ENCODE peak calls at places on chromosome 5, in four cellular contexts. V is HCT116, A is small intestine, H is astrocyte. P is an unnamed sample. For H3K27me3, the result is how much of the 10 kb centered on the place peaks cover.

GRCh38 chr5:157855404-157855994 is 3.4 kb downstream of the CLINT1 start:
- DNase-seq in H (peak), V (peak), A (peak), P (no peak)

GRCh38 chr5:174571662-174572397 is 152.6 kb upstream of the MSX2 start:
- DNase-seq in V (peak), H (peak), A (peak), P (peak)

GRCh38 chr5:168528521-168529360 is at the start of gene FBLL1:
- DNase-seq in H (peak), V (no peak), A (no peak), P (no peak)

GRCh38 chr5:149498724-149499336 is 52.4 kb downstream of the CSNK1A1 start:
- DNase-seq in H (no peak), V (no peak), A (no peak), P (no peak)

GRCh38 chr5:82405618-82406199 is 127.6 kb upstream of the RPS23 start:
- DNase-seq in V (no peak), A (no peak), H (peak), P (no peak)

GRCh38 chr5:155053482-155053881 is 39.9 kb downstream of the KIF4B start:
- DNase-seq in A (no peak), V (no peak), H (no peak), P (no peak)

GRCh38 chr5:141359790-141360426 is at the start of gene PCDHGB2:
- DNase-seq in H (peak), V (peak), A (peak), P (no peak)

GRCh38 chr5:52735139-52735538 is 52.6 kb upstream of the ITGA1 start:
- DNase-seq in A (no peak), H (no peak), V (no peak), P (no peak)

GRCh38 chr5:175464414-175465233 is 13.7 kb upstream of the SFXN1 start:
- DNase-seq in A (peak), V (peak), H (no peak), P (no peak)

GRCh38 chr5:175731172-175731571 is 73.3 kb downstream of the HRH2 start:
- DNase-seq in V (no peak), A (no peak), H (no peak), P (no peak)

GRCh38 chr5:74575741-74576538 is 64.6 kb downstream of the ENC1 start:
- DNase-seq in V (no peak), A (peak), H (peak), P (no peak)

GRCh38 chr5:42005561-42006153 is 80.6 kb downstream of the FBXO4 start:
- DNase-seq in V (peak), H (peak), A (peak), P (no peak)

GRCh38 chr5:148912146-148912545 is 85.7 kb downstream of the ADRB2 start:
- DNase-seq in A (no peak), V (no peak), H (no peak), P (no peak)

GRCh38 chr5:42756630-42757601 is at the start of gene CCDC152:
- DNase-seq in A (no peak), V (no peak), H (peak), P (no peak)

DNA sequence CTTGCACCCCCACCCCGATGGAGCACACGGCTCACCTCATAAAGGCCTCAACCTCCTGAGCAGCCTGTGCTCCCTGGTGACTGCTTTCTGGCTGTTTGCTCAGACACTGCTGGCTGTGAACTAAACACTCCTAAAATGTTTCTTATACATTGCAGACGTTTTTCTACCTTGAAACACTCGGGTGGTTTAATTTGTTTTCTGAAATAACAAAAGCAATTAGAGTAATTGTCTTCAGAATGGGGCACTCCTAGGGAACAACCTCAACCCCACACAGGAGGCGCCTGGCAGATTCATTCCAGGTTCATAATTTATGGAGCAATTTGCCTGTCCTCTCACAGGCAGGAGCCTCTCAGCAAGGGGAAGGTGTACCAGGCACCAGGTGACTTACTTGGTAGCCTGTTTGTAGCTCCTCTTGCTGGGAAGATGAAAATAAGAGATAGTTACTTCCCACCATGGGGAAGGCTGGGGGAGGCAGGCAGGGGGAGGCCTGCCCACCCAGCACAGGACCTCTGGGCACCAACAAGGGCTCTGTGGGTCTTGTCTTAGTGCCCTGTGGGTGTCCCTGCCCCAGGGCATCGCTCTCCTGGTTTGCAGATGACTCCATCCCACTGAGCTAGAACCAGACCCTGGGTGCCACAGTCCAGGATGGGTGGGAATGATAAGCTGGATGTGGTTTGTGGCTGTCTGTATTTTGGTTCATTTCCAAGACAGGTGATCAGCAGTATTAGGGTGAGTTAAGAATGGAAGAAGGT is 144.5 kb downstream of the FSTL4 start:
- DNase-seq in V (no peak), H (no peak), A (no peak), P (no peak)
- H3K27me3 ChIP-seq in V (under half), H (under half), A (under half), P (under half)

DNA sequence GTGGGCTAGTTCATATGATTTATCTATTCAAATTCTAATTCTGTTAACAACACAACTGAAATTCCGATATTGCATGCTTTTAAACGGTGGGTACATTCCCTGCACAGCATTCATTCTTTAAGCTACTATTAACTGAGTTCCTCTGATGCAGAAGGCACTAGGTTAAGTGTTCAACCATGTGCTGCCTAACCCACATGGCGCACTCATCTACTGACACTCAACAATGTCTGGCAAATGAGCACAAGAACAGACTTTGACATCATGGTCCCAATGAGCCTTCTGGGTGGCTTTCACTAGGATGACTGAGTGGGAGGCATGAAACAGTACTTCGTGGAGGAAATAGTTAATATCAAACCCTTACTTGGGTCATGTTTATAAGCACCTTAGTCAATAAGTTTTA is 10.2 kb downstream of the NREP start:
- DNase-seq in A (no peak), H (peak), V (no peak), P (no peak)
- H3K4me3 ChIP-seq in A (no peak), H (no peak), V (no peak), P (no peak)

DNA sequence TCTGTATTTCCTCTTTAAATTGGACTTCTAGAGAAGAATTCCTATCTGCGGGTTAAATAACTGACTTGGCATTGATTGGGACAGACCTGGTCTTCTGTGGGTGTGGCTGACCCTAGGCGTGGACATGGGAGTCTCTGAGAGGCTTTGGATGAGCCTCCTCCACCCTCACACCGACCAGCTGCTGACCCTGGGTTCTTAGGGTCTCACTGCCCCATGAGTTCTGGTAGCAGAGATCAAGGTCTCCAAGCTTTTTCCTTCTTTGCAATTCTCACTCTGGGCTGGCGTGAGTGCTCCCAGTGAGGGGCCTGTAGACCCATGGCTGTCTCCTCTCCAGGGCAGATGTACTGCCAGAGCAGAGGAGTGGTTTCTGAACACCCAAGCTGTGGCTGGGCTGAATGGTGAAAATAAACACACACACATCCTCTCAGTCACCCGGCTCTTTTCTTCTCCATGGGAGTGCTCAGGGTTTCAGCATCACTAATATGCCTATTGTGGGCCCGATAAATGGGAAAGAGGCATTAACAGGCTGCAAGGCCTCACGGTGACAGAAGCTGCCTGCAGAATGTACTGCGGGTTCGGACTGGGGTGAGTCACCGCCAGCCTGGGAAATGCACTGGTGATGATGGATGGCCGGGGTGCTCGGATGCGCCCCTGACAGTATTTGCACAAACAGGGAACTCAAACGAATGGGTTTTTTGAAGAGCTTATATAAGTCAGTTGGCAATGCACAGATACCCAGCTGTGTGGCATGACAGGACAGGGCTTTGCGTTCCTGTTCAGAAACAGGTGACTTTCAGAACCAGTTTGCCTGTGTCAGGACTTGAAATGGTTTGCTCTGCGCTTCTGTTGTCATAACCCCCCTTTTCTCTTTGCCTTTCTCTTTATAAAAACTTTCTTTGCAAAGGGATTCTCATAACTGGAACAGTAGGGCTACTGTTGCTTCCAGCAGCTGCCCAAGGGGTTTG is 41.9 kb upstream of the PITX1 start:
- DNase-seq in A (no peak), V (no peak), H (peak), P (no peak)
- H3K27me3 ChIP-seq in A (under half), V (under half), H (under half), P (under half)

GRCh38 chr5:143245929-143246561 is 157.4 kb downstream of the NR3C1 start:
- DNase-seq in A (peak), V (peak), H (peak), P (no peak)

GRCh38 chr5:143249851-143250250 is 153.6 kb downstream of the NR3C1 start:
- DNase-seq in V (no peak), H (peak), A (no peak), P (no peak)

GRCh38 chr5:143247134-143247815 is 156.2 kb downstream of the NR3C1 start:
- DNase-seq in H (no peak), V (no peak), A (no peak), P (no peak)

GRCh38 chr5:143248822-143249579 is 154.5 kb downstream of the NR3C1 start:
- DNase-seq in A (peak), V (no peak), H (peak), P (no peak)

GRCh38 chr5:143248391-143248790 is 155.1 kb downstream of the NR3C1 start:
- DNase-seq in A (no peak), V (no peak), H (no peak), P (no peak)
- H3K4me3 ChIP-seq in A (no peak), V (no peak), H (no peak), P (no peak)

DNA sequence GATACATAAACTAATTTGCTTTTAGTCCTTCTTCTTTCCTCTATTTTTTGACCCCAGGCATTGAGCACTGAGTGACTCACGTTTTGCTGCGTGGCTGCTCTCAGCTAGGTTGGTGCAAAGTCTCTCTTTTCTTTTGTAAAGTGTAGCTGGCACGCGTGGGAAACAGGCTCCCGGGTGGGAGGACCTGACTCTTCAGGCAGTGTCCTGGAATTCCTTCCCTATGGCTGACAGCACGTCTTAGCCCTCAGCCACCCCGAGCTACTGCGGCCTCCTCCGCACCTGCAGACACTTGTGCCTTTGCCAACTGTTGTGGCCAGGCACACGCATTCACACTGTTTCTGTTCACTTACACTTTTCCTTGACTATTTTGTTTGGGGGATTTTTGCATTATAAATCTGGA is 877 bp upstream of the SCGB3A1 start:
- DNase-seq in V (no peak), A (no peak), H (no peak), P (no peak)
- H3K27me3 ChIP-seq in V (under half), A (under half), H (under half), P (under half)

GRCh38 chr5:1504244-1504595 is 19.5 kb downstream of the LPCAT1 start:
- DNase-seq in V (no peak), H (no peak), A (no peak), P (no peak)
- H3K4me3 ChIP-seq in V (no peak), H (no peak), A (no peak), P (no peak)

GRCh38 chr5:138651767-138652117 is 76.5 kb upstream of the HSPA9 start:
- DNase-seq in V (no peak), H (no peak), A (no peak), P (no peak)

GRCh38 chr5:138650999-138651766 is 76.0 kb upstream of the HSPA9 start:
- DNase-seq in V (no peak), A (no peak), H (no peak), P (no peak)

GRCh38 chr5:138655530-138656245 is 80.5 kb upstream of the HSPA9 start:
- DNase-seq in A (no peak), V (no peak), H (no peak), P (peak)

GRCh38 chr5:138654281-138654867 is 79.2 kb upstream of the HSPA9 start:
- DNase-seq in A (peak), V (no peak), H (peak), P (no peak)

DNA sequence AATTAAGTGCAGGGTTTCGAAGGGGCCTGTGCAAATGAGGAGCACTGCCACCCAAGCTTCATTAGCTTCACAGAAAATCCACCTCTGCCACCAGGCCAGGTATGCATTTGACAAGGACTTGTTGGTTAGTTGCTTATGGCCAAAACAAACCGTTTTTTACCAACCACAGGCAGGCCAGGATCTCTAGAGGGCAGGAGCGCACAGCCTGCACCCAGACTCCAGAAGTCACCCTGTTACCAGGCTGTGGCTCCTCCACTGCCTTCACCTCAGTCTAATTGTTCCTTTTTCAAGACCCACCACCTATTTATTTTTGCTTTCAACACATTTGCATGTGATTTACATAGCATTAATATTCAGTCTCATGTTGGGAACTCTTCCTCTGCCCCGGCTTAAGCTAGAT is 78.3 kb upstream of the HSPA9 start:
- DNase-seq in A (no peak), H (no peak), V (peak), P (no peak)
- H3K27me3 ChIP-seq in A (under half), H (under half), V (under half), P (under half)

DNA sequence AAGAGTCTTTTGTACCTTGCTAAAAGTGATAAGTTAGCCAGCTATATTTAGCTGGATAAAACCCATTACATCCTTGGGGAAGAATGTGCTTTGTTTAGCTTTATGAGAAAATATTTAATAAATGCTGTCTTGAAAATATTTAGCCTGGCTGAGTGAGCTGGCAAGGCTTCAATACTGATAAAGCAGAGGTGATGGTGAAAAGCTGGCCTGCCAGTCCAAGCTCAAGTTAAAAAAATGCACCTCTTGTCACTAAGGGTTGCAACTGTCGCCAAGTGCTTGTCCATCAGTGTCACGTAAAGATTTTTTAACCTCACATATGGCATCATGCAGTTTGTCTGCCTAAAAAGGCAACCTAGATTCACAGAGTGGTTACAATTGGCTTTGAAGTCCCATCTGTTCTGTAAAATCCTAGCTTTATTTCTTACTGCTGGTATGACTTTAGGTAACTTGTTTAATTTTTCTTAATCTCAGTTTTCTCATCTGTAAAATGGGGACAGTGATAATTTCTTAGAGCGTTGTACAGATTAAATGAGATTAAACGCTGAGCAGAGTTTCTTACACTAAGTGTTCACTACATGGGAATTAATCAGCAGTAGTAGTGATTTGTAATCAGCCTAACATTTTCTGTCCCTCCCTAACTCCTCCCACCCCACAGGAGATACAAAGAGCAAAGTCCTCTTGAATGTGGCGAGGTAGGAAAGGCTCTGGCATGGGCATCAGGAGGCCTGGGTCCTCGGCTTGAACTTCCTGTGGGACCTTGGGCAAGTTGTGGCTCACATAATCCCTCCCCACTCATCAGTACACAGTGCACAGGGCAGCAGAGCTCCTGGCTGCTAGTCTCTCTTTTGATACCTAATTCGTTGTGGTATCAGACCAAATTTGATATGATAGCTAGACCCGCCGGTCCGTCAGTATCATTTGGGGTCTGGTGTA is 48.7 kb downstream of the PIK3R1 start:
- DNase-seq in A (peak), H (peak), V (no peak), P (no peak)
- H3K4me3 ChIP-seq in A (no peak), H (no peak), V (no peak), P (no peak)

GRCh38 chr5:73450672-73451217 is 2.2 kb upstream of the FOXD1 start:
- DNase-seq in A (no peak), H (no peak), V (no peak), P (no peak)
- H3K27me3 ChIP-seq in A (under half), H (under half), V (under half), P (under half)

DNA sequence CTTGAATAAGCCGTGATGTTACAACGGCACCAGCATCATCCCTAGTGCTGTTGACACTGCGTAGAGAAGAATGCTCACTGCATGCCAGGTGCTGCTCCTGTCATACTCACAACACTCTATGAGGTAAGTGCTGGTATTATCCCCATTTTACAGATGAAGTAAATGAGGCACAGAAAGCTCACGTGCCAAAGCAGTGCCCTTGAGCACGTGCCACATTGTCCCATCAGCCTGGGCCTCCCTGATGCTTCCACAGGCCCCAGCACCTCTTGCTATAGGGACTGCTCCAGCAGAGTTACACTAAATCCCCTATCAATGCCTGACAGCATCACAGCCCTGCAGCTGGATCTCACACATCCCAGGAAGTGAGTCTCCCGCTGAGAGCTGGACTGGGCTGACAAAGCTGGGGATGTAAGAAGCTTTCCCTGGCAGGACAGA is 216.1 kb downstream of the FSTL4 start:
- DNase-seq in V (no peak), H (no peak), A (no peak), P (no peak)
- H3K4me3 ChIP-seq in V (no peak), H (no peak), A (no peak), P (no peak)